ENCODE peak calls at places on chromosomes 4 and X, in six cellular contexts. H, V, Z, I, T and B are unnamed samples.

GRCh38 chrX:151098996-151099395 is 77.4 kb upstream of the GPR50 start:
- DNase-seq in Z (no peak), T (no peak), V (no peak), H (no peak), I (no peak), B (no peak)

GRCh38 chr4:15656038-15656470 is 897 bp upstream of the FBXL5 start:
- DNase-seq in Z (no peak), T (peak), I (no peak), H (no peak), V (no peak), B (no peak)

GRCh38 chrX:327660-328126 is 9.1 kb upstream of the GTPBP6 start:
- DNase-seq in H (no peak), I (no peak), V (no peak), Z (no peak), T (no peak), B (no peak)

GRCh38 chr4:62470421-62470983 is 1270.4 kb downstream of the ADGRL3 start:
- DNase-seq in I (no peak), T (no peak), V (no peak), H (no peak), Z (no peak), B (no peak)

GRCh38 chr4:127251423-127251822 is 381.3 kb upstream of the INTU start:
- DNase-seq in Z (no peak), T (peak), I (no peak), V (no peak), H (no peak), B (no peak)

GRCh38 chrX:129786210-129786651 is 6.5 kb downstream of the SASH3 start:
- DNase-seq in T (no peak), H (no peak), V (no peak), Z (peak), I (no peak), B (no peak)

GRCh38 chr4:128394778-128395177 is 107.2 kb upstream of the PGRMC2 start:
- DNase-seq in T (peak), I (no peak), H (no peak), V (no peak), Z (no peak), B (no peak)

GRCh38 chrX:106731590-106731989 is 5.1 kb downstream of the RNF128 start:
- DNase-seq in H (no peak), Z (no peak), T (no peak), I (no peak), V (no peak), B (no peak)

GRCh38 chr4:94757192-94758140 is at the start of gene BMPR1B:
- DNase-seq in H (peak), T (peak), V (peak), Z (no peak), I (no peak), B (peak)

GRCh38 chrX:150790021-150790420 is 96.8 kb downstream of the MTMR1 start:
- DNase-seq in T (no peak), H (no peak), I (no peak), V (no peak), Z (no peak), B (no peak)

GRCh38 chrX:7294483-7294882 is 146.5 kb upstream of the PUDP start:
- DNase-seq in V (no peak), Z (no peak), H (no peak), T (peak), I (no peak), B (no peak)

GRCh38 chrX:24242649-24243556 is 71.0 kb downstream of the SUPT20HL2 start:
- DNase-seq in V (peak), H (no peak), T (peak), Z (peak), I (peak), B (no peak)

GRCh38 chr4:40720931-40721330 is 28.8 kb upstream of the NSUN7 start:
- DNase-seq in Z (no peak), H (no peak), T (no peak), I (no peak), V (no peak), B (no peak)

GRCh38 chrX:118847676-118848075 is 24.1 kb downstream of the ZCCHC12 start:
- DNase-seq in V (peak), I (no peak), Z (no peak), H (peak), T (peak), B (no peak)

GRCh38 chrX:65034292-65034640 is 58.0 kb upstream of the ZC4H2 start:
- DNase-seq in Z (no peak), H (no peak), I (no peak), T (no peak), V (no peak), B (no peak)

GRCh38 chrX:65035451-65035779 is 59.2 kb upstream of the ZC4H2 start:
- DNase-seq in I (no peak), H (peak), V (peak), Z (peak), T (peak), B (peak)

DNA sequence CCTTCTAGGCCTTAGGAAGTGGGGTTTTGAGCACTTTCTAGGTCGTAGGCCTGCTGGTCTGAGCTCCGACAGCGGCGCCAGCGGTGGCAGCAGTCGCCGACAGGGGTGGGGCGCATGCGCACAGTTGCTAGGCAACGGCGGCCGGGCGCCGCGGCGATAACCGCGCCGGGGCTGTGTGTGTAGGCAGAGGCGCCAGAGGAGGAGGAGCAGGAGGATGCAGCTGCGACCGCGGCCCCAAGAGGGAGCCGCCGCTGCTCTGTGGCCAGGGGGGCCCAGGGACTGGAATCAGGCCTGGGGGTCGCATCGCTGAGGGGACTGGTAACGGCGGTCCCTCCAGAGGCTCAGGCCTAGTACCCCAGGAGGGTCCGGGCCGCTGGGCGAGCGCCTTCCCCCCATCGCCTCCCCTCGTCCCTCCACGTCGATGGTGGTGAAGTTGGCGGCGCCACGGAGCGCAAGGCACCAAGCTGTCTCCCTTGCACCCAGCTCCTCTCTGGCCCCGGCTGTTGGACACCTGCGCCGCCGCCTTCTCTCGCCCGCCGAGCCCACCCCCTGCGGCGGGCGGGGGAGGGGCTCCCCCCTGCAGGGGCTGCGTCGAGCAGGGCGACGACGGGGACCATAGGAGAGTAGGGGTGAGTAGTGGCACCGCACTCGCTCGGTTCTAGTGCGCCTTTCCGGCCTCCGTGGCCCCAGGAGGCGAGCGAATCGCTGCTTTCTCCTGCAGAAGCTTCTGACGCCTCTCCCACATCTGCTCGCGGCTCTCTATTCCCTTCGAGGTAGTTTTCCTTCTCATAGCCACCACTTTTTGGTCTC is 58.6 kb upstream of the ZC4H2 start:
- DNase-seq in H (peak), I (peak), V (peak), T (peak), Z (peak), B (peak)
- TF ChIP-seq CTCF in H (peak), I (peak), V (peak), T (peak), Z (peak), B (peak)

DNA sequence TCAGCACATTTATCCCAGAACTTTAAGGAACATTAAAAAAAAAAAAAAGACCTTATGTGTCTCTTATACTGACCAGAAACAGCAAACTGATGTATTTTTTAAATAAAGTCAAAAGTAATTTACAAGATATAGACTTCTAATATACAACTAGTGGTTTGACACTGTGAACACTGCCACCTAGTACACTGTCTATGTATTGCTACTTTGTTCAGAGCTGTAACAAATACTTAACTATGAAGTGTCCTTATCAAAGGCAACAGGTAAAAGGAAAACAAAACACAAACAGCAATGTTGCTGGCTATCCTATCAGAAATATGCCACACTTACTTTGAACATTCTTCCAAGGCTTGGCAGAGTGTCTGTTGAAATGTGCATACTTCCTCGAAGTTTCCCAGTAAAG is 60.4 kb downstream of the CD40LG start:
- DNase-seq in I (no peak), H (no peak), Z (no peak), V (no peak), T (no peak), B (no peak)
- TF ChIP-seq CTCF in I (no peak), H (peak), Z (no peak), V (peak), T (peak), B (peak)

DNA sequence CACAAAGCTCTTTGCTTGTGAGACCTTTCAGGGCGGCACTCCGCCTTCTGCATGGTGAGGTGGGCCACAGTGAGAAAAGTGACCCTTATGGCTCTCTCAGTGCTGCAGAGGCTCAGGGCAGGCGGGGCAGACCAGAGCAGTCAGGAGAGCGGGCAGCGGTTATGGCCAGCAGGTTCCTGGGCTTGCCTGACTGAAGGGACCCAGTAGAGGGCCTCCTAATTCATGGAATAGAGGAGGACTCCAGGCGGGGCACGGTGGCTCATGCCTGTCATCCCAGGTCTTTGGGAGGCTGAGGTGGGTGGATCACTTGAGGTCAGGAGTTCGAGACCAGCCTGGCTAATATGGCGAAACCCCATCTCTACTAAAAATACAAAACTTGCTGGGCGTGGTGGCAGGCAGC is 91.4 kb downstream of the CLNK start:
- DNase-seq in V (no peak), Z (no peak), H (no peak), I (no peak), T (no peak), B (no peak)
- TF ChIP-seq CTCF in V (peak), Z (no peak), H (no peak), I (no peak), T (no peak), B (no peak)

GRCh38 chrX:73468376-73468775 is 21.5 kb downstream of the CDX4 start:
- DNase-seq in I (no peak), H (no peak), T (no peak), Z (no peak), V (no peak), B (no peak)
- TF ChIP-seq CTCF in I (no peak), H (no peak), T (no peak), Z (no peak), V (no peak), B (no peak)

GRCh38 chr4:72295966-72296557 is 264.3 kb downstream of the NPFFR2 start:
- DNase-seq in I (no peak), H (no peak), Z (no peak), T (peak), V (peak), B (peak)
- TF ChIP-seq CTCF in I (peak), H (peak), Z (no peak), T (peak), V (peak), B (peak)

DNA sequence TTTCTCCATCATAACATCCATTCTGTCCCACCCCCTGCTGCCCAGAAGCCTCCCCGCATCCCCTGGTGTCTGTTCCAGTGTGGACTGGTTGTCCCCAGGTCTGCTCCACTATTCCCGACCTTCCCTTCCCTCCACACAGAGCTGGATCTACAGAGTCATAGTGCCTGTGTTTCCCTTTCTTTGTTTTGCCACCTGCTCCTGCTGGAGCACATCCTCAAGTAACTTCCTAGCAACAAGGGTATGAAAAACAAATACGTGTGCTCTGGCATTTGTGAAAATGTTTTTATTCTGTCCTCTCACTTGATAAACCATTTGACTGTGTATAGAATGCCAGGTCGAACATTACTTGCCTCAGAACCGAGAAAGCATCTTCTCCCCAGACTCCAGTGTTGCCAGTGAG is 29.9 kb upstream of the ADRA2C start:
- DNase-seq in V (no peak), Z (no peak), I (no peak), H (no peak), T (no peak), B (no peak)
- TF ChIP-seq CTCF in V (no peak), Z (no peak), I (no peak), H (no peak), T (no peak), B (no peak)

DNA sequence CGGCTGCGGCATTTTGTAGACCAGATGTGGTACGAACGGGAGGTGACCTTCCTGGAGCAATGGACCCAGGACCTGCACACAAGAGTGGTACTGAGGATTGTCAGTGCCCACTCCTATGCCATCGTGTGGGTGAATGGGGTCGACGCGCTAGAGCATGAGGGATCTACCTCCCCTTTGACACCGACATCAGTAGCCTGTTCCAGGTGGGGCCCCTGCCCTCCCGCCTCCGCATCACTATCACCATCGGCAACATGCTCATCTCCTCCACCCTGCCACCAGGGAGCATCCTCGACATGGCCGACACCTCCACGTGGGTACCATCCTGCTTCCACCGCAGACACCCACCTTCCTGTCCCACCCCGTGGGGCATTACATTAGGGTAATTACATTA is 46.2 kb downstream of the SMARCA5 start:
- DNase-seq in I (no peak), H (no peak), Z (peak), V (no peak), T (peak), B (no peak)
- TF ChIP-seq CTCF in I (no peak), H (no peak), Z (no peak), V (no peak), T (no peak), B (no peak)

GRCh38 chr4:3478446-3479357 is 15.6 kb downstream of the DOK7 start:
- DNase-seq in T (no peak), Z (no peak), I (no peak), V (no peak), H (no peak), B (no peak)
- TF ChIP-seq CTCF in T (no peak), Z (no peak), I (no peak), V (no peak), H (no peak), B (no peak)